ENCODE peak calls at places on chromosomes 12 and 14, in five cellular contexts. One of them, this sample, is unnamed.

GRCh38 chr12:26046886-26047285 is 78.0 kb downstream of the BHLHE41 start:
- DNase-seq in lower lobe of right lung: no peak
- DNase-seq in fibroblast of mammary gland: no peak
- DNase-seq in lower leg skin: no peak
- DNase-seq in ovary: no peak
- DNase-seq in this sample: peak; percentile 24

GRCh38 chr12:97501422-97501821 is 38.8 kb downstream of the RMST start:
- DNase-seq in fibroblast of mammary gland: no peak
- DNase-seq in lower leg skin: no peak
- DNase-seq in ovary: no peak
- DNase-seq in lower lobe of right lung: no peak
- DNase-seq in this sample: no peak

GRCh38 chr12:68641138-68641537 is 30.4 kb downstream of the RAP1B start:
- DNase-seq in ovary: no peak
- DNase-seq in lower leg skin: no peak
- DNase-seq in fibroblast of mammary gland: no peak
- DNase-seq in lower lobe of right lung: no peak
- DNase-seq in this sample: no peak

GRCh38 chr12:71567562-71567961 is 96.1 kb downstream of the ZFC3H1 start:
- DNase-seq in fibroblast of mammary gland: no peak
- DNase-seq in lower leg skin: no peak
- DNase-seq in lower lobe of right lung: peak; percentile 47
- DNase-seq in ovary: no peak
- DNase-seq in this sample: no peak

GRCh38 chr14:24100982-24101494 is 6.9 kb downstream of the PCK2 start:
- DNase-seq in ovary: no peak
- DNase-seq in lower lobe of right lung: no peak
- DNase-seq in fibroblast of mammary gland: no peak
- DNase-seq in lower leg skin: no peak
- DNase-seq in this sample: no peak

GRCh38 chr12:4626543-4626942 is 22.3 kb downstream of the AKAP3 start:
- DNase-seq in lower leg skin: no peak
- DNase-seq in ovary: no peak
- DNase-seq in fibroblast of mammary gland: peak; percentile 36
- DNase-seq in lower lobe of right lung: no peak
- DNase-seq in this sample: no peak

GRCh38 chr12:44972746-44973421 is 78.0 kb downstream of the DBX2 start:
- DNase-seq in lower lobe of right lung: no peak
- DNase-seq in lower leg skin: no peak
- DNase-seq in ovary: no peak
- DNase-seq in fibroblast of mammary gland: peak; percentile 31
- DNase-seq in this sample: peak; percentile 6

GRCh38 chr14:68598621-68599447 is 194.0 kb downstream of the ZFP36L1 start:
- DNase-seq in lower leg skin: peak; percentile 93
- DNase-seq in fibroblast of mammary gland: peak; percentile 95
- DNase-seq in lower lobe of right lung: peak; percentile 83
- DNase-seq in ovary: peak; percentile 59
- DNase-seq in this sample: no peak

GRCh38 chr12:53190108-53190729 is 9.5 kb upstream of the CSAD start:
- DNase-seq in ovary: peak; percentile 67
- DNase-seq in lower leg skin: peak; percentile 86
- DNase-seq in lower lobe of right lung: peak; percentile 60
- DNase-seq in fibroblast of mammary gland: peak; percentile 70
- DNase-seq in this sample: peak; percentile 57

GRCh38 chr12:106248177-106248848 is 493 bp upstream of the CKAP4 start:
- DNase-seq in fibroblast of mammary gland: peak; percentile 82
- DNase-seq in ovary: peak; percentile 78
- DNase-seq in lower lobe of right lung: peak; percentile 63
- DNase-seq in lower leg skin: peak; percentile 92
- DNase-seq in this sample: peak; percentile 77

GRCh38 chr12:1925125-1925963 is 6.9 kb upstream of the CACNA2D4 start:
- DNase-seq in lower leg skin: peak; percentile 69
- DNase-seq in lower lobe of right lung: peak; percentile 14
- DNase-seq in ovary: no peak
- DNase-seq in fibroblast of mammary gland: no peak
- DNase-seq in this sample: no peak

GRCh38 chr14:101113835-101114725 is 210.6 kb upstream of the RTL1 start:
- DNase-seq in ovary: no peak
- DNase-seq in lower lobe of right lung: no peak
- DNase-seq in fibroblast of mammary gland: no peak
- DNase-seq in lower leg skin: no peak
- DNase-seq in this sample: no peak

GRCh38 chr12:16153273-16153672 is 124.2 kb downstream of the SLC15A5 start:
- DNase-seq in lower leg skin: no peak
- DNase-seq in lower lobe of right lung: no peak
- DNase-seq in fibroblast of mammary gland: no peak
- DNase-seq in ovary: no peak
- DNase-seq in this sample: no peak

GRCh38 chr14:35911097-35911496 is 85.0 kb downstream of the BRMS1L start:
- DNase-seq in fibroblast of mammary gland: no peak
- DNase-seq in lower leg skin: no peak
- DNase-seq in ovary: no peak
- DNase-seq in lower lobe of right lung: no peak
- DNase-seq in this sample: no peak

GRCh38 chr14:71395151-71395604 is 487.9 kb downstream of the PCNX1 start:
- DNase-seq in ovary: no peak
- DNase-seq in lower leg skin: no peak
- DNase-seq in fibroblast of mammary gland: peak; percentile 70
- DNase-seq in lower lobe of right lung: no peak
- DNase-seq in this sample: peak; percentile 86

GRCh38 chr12:58364389-58365086 is 423.2 kb downstream of the ATP23 start:
- DNase-seq in fibroblast of mammary gland: peak; percentile 99
- DNase-seq in lower lobe of right lung: no peak
- DNase-seq in ovary: no peak
- DNase-seq in lower leg skin: no peak
- DNase-seq in this sample: peak; percentile 99

GRCh38 chr14:101176535-101177205 is 273.1 kb upstream of the RTL1 start:
- DNase-seq in lower lobe of right lung: no peak
- DNase-seq in lower leg skin: peak; percentile 74
- DNase-seq in fibroblast of mammary gland: no peak
- DNase-seq in ovary: no peak
- DNase-seq in this sample: no peak

GRCh38 chr12:68613209-68613904 is 2.7 kb downstream of the RAP1B start:
- DNase-seq in lower lobe of right lung: no peak
- DNase-seq in lower leg skin: no peak
- DNase-seq in ovary: no peak
- DNase-seq in fibroblast of mammary gland: no peak
- DNase-seq in this sample: no peak

DNA sequence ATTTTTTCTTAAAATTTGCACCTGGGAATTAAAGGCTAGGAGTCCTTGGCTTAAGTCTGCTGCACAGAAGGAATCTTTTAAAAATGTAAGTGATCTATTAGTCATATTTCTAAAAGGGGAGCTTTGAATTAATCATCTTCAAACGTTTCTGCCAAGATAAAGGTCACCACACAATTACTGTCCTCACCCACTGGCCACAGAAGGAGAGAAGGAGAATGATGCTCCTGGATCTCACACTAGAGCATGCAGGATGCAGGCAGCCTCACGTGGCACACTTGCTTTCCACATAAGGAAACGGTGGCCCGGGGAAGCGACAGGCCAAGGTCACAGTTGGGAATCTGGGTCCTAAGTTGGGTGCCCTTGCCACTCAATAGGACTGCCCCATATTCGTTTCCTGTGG is 16.9 kb downstream of the PLEKHG7 start:
- DNase-seq in ovary: no peak
- DNase-seq in fibroblast of mammary gland: peak; percentile 76
- DNase-seq in lower lobe of right lung: no peak
- DNase-seq in lower leg skin: no peak
- DNase-seq in this sample: peak; percentile 20
- H3K4me3 ChIP-seq in ovary: no peak overlapping the region
- H3K4me3 ChIP-seq in fibroblast of mammary gland: no peak overlapping the region
- H3K4me3 ChIP-seq in lower lobe of right lung: no peak overlapping the region
- H3K4me3 ChIP-seq in lower leg skin: no peak overlapping the region
- H3K4me3 ChIP-seq in this sample: no peak overlapping the region

GRCh38 chr14:47674148-47674545 is 1.3 kb downstream of the MDGA2 start:
- DNase-seq in lower lobe of right lung: no peak
- DNase-seq in lower leg skin: no peak
- DNase-seq in ovary: no peak
- DNase-seq in fibroblast of mammary gland: no peak
- DNase-seq in this sample: no peak

GRCh38 chr14:47676301-47676617 is 854 bp upstream of the MDGA2 start:
- DNase-seq in lower lobe of right lung: no peak
- DNase-seq in lower leg skin: no peak
- DNase-seq in ovary: no peak
- DNase-seq in fibroblast of mammary gland: no peak
- DNase-seq in this sample: no peak

GRCh38 chr14:47675239-47675488 is 241 bp downstream of the MDGA2 start:
- DNase-seq in lower leg skin: no peak
- DNase-seq in lower lobe of right lung: no peak
- DNase-seq in fibroblast of mammary gland: no peak
- DNase-seq in ovary: no peak
- DNase-seq in this sample: no peak

GRCh38 chr14:47674546-47675238 is 713 bp downstream of the MDGA2 start:
- DNase-seq in fibroblast of mammary gland: no peak
- DNase-seq in lower leg skin: no peak
- DNase-seq in lower lobe of right lung: no peak
- DNase-seq in ovary: no peak
- DNase-seq in this sample: no peak

DNA sequence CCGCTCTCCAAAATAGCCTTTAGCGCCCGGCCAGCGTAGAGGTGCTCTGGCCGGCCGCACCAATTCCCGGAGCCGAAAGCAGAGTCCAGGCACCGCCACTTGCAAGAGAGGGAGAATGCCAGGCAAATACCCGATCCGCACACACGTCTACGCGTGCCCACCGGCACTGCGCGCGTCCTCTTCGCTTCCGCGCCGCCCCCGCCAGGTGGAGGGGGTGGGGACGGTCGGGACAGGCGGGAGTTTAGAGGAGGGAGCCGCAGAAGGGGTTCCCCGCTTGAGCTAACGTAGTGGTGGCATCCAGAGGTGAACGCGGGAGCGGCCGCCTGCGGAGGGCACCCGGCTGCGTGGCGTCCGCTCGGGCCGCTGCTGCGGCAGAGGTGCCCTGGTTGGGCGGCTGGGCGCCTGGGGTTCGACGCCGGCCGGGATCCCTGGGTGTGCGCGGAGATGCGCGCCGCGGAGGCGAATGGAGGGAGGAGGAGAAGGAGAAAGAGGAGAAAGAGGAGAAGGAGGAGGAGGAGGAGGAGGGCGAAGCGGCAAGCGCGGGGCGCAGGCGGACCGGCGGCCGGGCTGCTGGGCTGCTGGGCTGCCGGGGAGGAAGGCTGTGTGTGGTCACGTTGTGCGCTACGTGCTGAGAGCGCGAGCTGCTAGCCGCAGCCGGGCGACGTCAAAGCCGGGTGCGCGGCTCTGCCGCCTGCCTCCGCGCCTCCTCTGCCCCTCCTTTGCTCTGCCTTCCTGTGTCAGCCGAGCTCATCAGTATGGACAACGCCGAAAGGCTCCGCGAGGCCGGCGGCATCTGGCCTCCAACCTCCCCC is at the start of gene MDGA2:
- DNase-seq in ovary: peak; percentile 18
- DNase-seq in lower lobe of right lung: no peak
- DNase-seq in lower leg skin: no peak
- DNase-seq in fibroblast of mammary gland: peak; percentile 11
- DNase-seq in this sample: no peak
- H3K4me3 ChIP-seq in ovary: no peak within 1 kb of the TSS
- H3K4me3 ChIP-seq in lower lobe of right lung: peak within 1 kb of the TSS; percentile 19
- H3K4me3 ChIP-seq in lower leg skin: peak within 1 kb of the TSS; percentile 24
- H3K4me3 ChIP-seq in fibroblast of mammary gland: no peak within 1 kb of the TSS
- H3K4me3 ChIP-seq in this sample: no peak within 1 kb of the TSS

DNA sequence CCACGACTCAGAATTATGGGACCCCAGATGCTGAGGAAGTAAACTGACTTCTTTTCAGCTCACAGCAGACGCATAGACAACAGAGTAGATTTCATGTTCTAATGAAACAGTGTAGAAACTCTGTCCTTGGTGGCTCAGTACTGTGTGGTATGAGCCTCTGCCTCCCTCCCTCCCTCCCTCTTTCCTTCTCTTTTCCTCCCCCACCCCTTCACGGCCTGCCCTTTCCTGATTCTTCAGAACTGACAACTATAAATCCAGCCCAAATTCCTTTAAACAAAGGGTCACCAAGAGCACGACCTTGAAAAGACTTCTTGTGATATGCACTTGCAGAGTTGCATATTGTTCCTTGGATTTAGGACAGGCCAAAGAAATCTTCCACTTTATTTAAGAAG is 163.9 kb downstream of the ETV6 start:
- DNase-seq in lower leg skin: no peak
- DNase-seq in fibroblast of mammary gland: no peak
- DNase-seq in lower lobe of right lung: no peak
- DNase-seq in ovary: no peak
- DNase-seq in this sample: peak; percentile 9
- H3K4me3 ChIP-seq in lower leg skin: no peak overlapping the region
- H3K4me3 ChIP-seq in fibroblast of mammary gland: no peak overlapping the region
- H3K4me3 ChIP-seq in lower lobe of right lung: peak overlapping the region; percentile 10
- H3K4me3 ChIP-seq in ovary: peak overlapping the region; percentile 1
- H3K4me3 ChIP-seq in this sample: no peak overlapping the region

GRCh38 chr14:37620856-37621255 is 25.4 kb downstream of the TTC6 start:
- DNase-seq in ovary: no peak
- DNase-seq in lower leg skin: no peak
- DNase-seq in fibroblast of mammary gland: no peak
- DNase-seq in lower lobe of right lung: no peak
- DNase-seq in this sample: no peak

GRCh38 chr14:37625597-37626595 is 30.5 kb downstream of the TTC6 start:
- DNase-seq in lower lobe of right lung: no peak
- DNase-seq in lower leg skin: no peak
- DNase-seq in ovary: no peak
- DNase-seq in fibroblast of mammary gland: no peak
- DNase-seq in this sample: no peak

GRCh38 chr14:37623552-37623951 is 28.1 kb downstream of the TTC6 start:
- DNase-seq in lower lobe of right lung: no peak
- DNase-seq in lower leg skin: no peak
- DNase-seq in ovary: no peak
- DNase-seq in fibroblast of mammary gland: peak; percentile 91
- DNase-seq in this sample: peak; percentile 58

GRCh38 chr14:37623971-37624370 is 28.5 kb downstream of the TTC6 start:
- DNase-seq in lower leg skin: no peak
- DNase-seq in fibroblast of mammary gland: no peak
- DNase-seq in ovary: no peak
- DNase-seq in lower lobe of right lung: no peak
- DNase-seq in this sample: no peak

DNA sequence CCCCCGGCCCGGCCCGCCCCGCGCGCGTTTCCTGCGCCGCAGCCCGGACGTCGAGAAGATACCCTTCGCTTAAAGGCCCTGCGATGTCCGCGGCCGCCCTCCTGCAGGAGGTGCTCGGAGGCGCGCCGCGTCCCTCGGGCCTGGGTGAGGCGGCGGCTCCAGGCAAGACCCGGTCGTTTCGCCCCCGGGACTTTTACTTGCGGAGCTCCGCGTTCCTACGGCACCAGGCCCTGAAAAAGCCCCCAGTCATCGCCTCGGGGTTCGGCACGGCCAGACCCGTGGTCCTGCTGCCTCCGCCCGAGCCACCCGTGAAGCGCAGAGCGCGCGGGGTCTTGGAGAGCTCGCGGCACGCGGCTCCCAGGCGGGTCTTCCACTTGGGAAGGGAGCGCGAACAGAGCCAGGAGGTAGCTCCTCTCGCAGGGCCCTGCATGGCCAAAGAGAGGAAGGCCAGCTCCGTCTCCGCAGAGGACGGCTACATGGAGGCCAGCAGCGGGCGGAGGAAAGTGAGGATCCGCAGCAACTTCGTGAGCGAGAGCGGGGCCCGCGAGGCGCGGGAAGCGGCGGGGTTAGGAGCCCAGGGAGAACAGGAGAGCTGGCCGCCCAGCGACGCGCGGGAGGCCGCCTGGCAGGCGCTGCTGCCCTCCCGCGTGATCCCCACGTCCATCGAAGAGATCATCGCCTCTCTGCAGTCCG is 26.9 kb downstream of the TTC6 start:
- DNase-seq in lower lobe of right lung: no peak
- DNase-seq in ovary: no peak
- DNase-seq in fibroblast of mammary gland: peak; percentile 20
- DNase-seq in lower leg skin: no peak
- DNase-seq in this sample: peak; percentile 25
- H3K4me3 ChIP-seq in lower lobe of right lung: no peak overlapping the region
- H3K4me3 ChIP-seq in ovary: no peak overlapping the region
- H3K4me3 ChIP-seq in fibroblast of mammary gland: peak overlapping the region; percentile 31
- H3K4me3 ChIP-seq in lower leg skin: no peak overlapping the region
- H3K4me3 ChIP-seq in this sample: peak overlapping the region; percentile 44